ENCODE peak calls at places on chromosomes 5 and 9, in six cellular contexts. Q, Z, D, E, M and P are unnamed samples.

GRCh38 chr9:133515240-133515610 is 9.5 kb downstream of the MYMK start:
- DNase-seq in Z (no peak), E (no peak), Q (no peak), M (no peak), D (no peak), P (no peak)

GRCh38 chr9:14271078-14271673 is 42.8 kb downstream of the NFIB start:
- DNase-seq in Q (no peak), D (no peak), E (no peak), M (no peak), Z (peak; percentile 74), P (peak; percentile 95)

GRCh38 chr5:759111-759741 is 25.3 kb downstream of the ZDHHC11B start:
- DNase-seq in Q (peak; percentile 87), E (peak; percentile 87), M (peak; percentile 61), D (peak; percentile 59), Z (peak; percentile 76), P (no peak)

GRCh38 chr5:146151970-146152369 is 30.5 kb downstream of the LARS1 start:
- DNase-seq in M (no peak), E (no peak), Z (no peak), Q (no peak), D (no peak), P (no peak)

GRCh38 chr5:103232393-103232999 is 26.1 kb upstream of the MACIR start:
- DNase-seq in E (no peak), D (no peak), Z (no peak), M (no peak), Q (no peak), P (peak; percentile 62)

GRCh38 chr5:102561894-102562760 is 63.3 kb upstream of the SLCO6A1 start:
- DNase-seq in Z (no peak), Q (no peak), M (peak; percentile 27), E (peak; percentile 34), D (no peak), P (no peak)

GRCh38 chr9:20591223-20591622 is 31.1 kb downstream of the MLLT3 start:
- DNase-seq in M (no peak), Q (no peak), D (no peak), Z (no peak), E (no peak), P (no peak)

GRCh38 chr9:130167927-130168326 is 4.3 kb upstream of the NCS1 start:
- DNase-seq in D (no peak), E (no peak), Q (no peak), M (no peak), Z (no peak), P (no peak)

GRCh38 chr5:31751620-31752019 is 112.7 kb downstream of the PDZD2 start:
- DNase-seq in E (no peak), D (no peak), Z (no peak), Q (no peak), M (no peak), P (no peak)

GRCh38 chr5:178104492-178104891 is 8.8 kb upstream of the N4BP3 start:
- DNase-seq in M (no peak), E (no peak), Z (no peak), D (no peak), Q (no peak), P (no peak)

GRCh38 chr5:59367791-59368394 is 525.6 kb downstream of the PDE4D start:
- DNase-seq in D (no peak), Q (peak; percentile 77), Z (peak; percentile 26), E (peak; percentile 52), M (peak; percentile 52), P (peak; percentile 75)

GRCh38 chr5:65846102-65846501 is 80.3 kb upstream of the ERBIN start:
- DNase-seq in Q (no peak), M (no peak), D (no peak), Z (no peak), E (no peak), P (no peak)

GRCh38 chr9:126550891-126551351 is 62.8 kb upstream of the LMX1B start:
- DNase-seq in D (no peak), E (no peak), Z (no peak), M (no peak), Q (no peak), P (no peak)

GRCh38 chr5:143063175-143063970 is 293.2 kb downstream of the ARHGAP26 start:
- DNase-seq in E (peak; percentile 71), D (no peak), Q (peak; percentile 74), M (no peak), Z (peak; percentile 76), P (no peak)

GRCh38 chr9:136372561-136373299 is 739 bp downstream of the CARD9 start:
- DNase-seq in Q (no peak), E (peak; percentile 86), M (no peak), D (no peak), Z (peak; percentile 67), P (peak; percentile 12)

GRCh38 chr5:39194466-39195136 is 24.8 kb downstream of the FYB1 start:
- DNase-seq in D (no peak), M (no peak), Z (no peak), E (no peak), Q (no peak), P (no peak)

GRCh38 chr9:562330-562729 is 279.2 kb upstream of the DMRT1 start:
- DNase-seq in D (no peak), Q (no peak), Z (no peak), M (no peak), E (no peak), P (no peak)

GRCh38 chr5:59829389-59829788 is 64.1 kb downstream of the PDE4D start:
- DNase-seq in Q (no peak), E (no peak), M (no peak), Z (no peak), D (no peak), P (no peak)

GRCh38 chr5:144072518-144072927 is 97.9 kb downstream of the YIPF5 start:
- DNase-seq in E (no peak), Z (no peak), M (no peak), D (no peak), Q (no peak), P (peak; percentile 64)

DNA sequence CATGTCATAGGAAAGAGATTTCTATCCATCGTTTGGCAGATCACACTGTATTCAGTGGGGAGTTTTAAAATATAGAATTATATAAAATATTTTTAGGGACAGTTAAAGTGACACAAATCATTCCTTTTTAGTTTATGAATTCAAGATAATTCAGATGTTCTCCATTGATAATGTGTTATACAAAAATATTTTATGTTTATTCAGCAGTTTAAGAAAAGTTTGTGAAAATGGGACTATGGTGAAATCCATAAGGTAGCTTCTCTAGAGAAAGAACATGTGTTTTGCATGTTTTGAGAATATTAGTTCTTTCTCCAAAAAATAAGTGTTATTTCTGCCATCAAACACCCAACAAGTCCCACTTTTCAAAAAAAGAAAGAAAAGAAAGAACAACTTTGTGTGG is 122.9 kb downstream of the EMB start:
- DNase-seq in M (no peak), D (no peak), Q (no peak), E (no peak), Z (no peak), P (no peak)
- H3K9me3 ChIP-seq in M (peaks cover 10% of the 10 kb centered on the region), D (no peaks in the 10 kb centered on the region), Q (no peaks in the 10 kb centered on the region), E (no peaks in the 10 kb centered on the region), Z (no peaks in the 10 kb centered on the region), P (peaks cover 4% of the 10 kb centered on the region)

GRCh38 chr9:89899476-89900047 is 294.8 kb downstream of the GADD45G start:
- DNase-seq in Z (no peak), Q (no peak), M (no peak), E (no peak), D (no peak), P (no peak)
- H3K9me3 ChIP-seq in Z (no peaks in the 10 kb centered on the region), Q (no peaks in the 10 kb centered on the region), M (no peaks in the 10 kb centered on the region), E (no peaks in the 10 kb centered on the region), D (no peaks in the 10 kb centered on the region), P (no peaks in the 10 kb centered on the region)

GRCh38 chr5:141349917-141350619 is at the start of gene PCDHGB1:
- DNase-seq in E (no peak), Z (no peak), M (no peak), D (no peak), Q (peak; percentile 62), P (no peak)
- H3K9me3 ChIP-seq in E (no peaks in the 10 kb centered on the region), Z (peaks cover 98% of the 10 kb centered on the region), M (peaks cover 14% of the 10 kb centered on the region), D (peaks cover 7% of the 10 kb centered on the region), Q (peaks cover 34% of the 10 kb centered on the region), P (no peaks in the 10 kb centered on the region)

GRCh38 chr5:164958688-164959087 is 1453.3 kb downstream of the MAT2B start:
- DNase-seq in E (no peak), D (no peak), M (no peak), Z (no peak), Q (no peak), P (no peak)
- H3K9me3 ChIP-seq in E (no peaks in the 10 kb centered on the region), D (no peaks in the 10 kb centered on the region), M (no peaks in the 10 kb centered on the region), Z (peaks cover 7% of the 10 kb centered on the region), Q (no peaks in the 10 kb centered on the region), P (peaks cover 4% of the 10 kb centered on the region)

GRCh38 chr9:118331622-118332045 is 627.4 kb downstream of the TLR4 start:
- DNase-seq in Z (no peak), D (no peak), E (no peak), Q (no peak), M (no peak), P (no peak)
- H3K9me3 ChIP-seq in Z (no peaks in the 10 kb centered on the region), D (no peaks in the 10 kb centered on the region), E (no peaks in the 10 kb centered on the region), Q (no peaks in the 10 kb centered on the region), M (no peaks in the 10 kb centered on the region), P (no peaks in the 10 kb centered on the region)